ENCODE peak calls at places on chromosomes 2 and 18, in seven cellular contexts. G is IMR-90, A is mesendoderm, Z is H9, B is H1, E is mesenchymal stem cell, R is trophoblast cell. I is an unnamed sample.

GRCh38 chr2:160209457-160209856 is 9.4 kb upstream of the ITGB6 start:
- DNase-seq in G (peak), A (no peak), Z (no peak), B (no peak), E (peak), R (peak), I (no peak)

GRCh38 chr18:32019251-32019943 is 772 bp downstream of the RNF125 start:
- DNase-seq in G (no peak), A (peak), Z (peak), B (peak), E (peak), R (no peak), I (peak)

GRCh38 chr18:42882146-42882545 is 233.3 kb downstream of the RIT2 start:
- DNase-seq in G (no peak), A (no peak), Z (no peak), B (no peak), E (peak), R (no peak), I (no peak)

GRCh38 chr2:216679658-216680024 is 15.7 kb downstream of the IGFBP5 start:
- DNase-seq in G (peak), A (no peak), Z (no peak), B (no peak), E (peak), R (no peak), I (no peak)

GRCh38 chr2:218074031-218074430 is 5.0 kb downstream of the RUFY4 start:
- DNase-seq in G (peak), A (peak), Z (peak), B (peak), E (peak), R (no peak), I (peak)

GRCh38 chr2:98027955-98028593 is 32.3 kb upstream of the TMEM131 start:
- DNase-seq in G (peak), A (peak), Z (no peak), B (peak), E (peak), R (peak), I (peak)

GRCh38 chr2:221465776-221466175 is 106.3 kb downstream of the EPHA4 start:
- DNase-seq in G (peak), A (no peak), Z (no peak), B (no peak), E (no peak), R (no peak), I (no peak)

GRCh38 chr2:28193552-28194383 is 198.9 kb upstream of the FOSL2 start:
- DNase-seq in G (peak), A (peak), Z (no peak), B (no peak), E (peak), R (no peak), I (no peak)

GRCh38 chr2:189178726-189179606 is 595 bp downstream of the COL5A2 start:
- DNase-seq in G (peak), A (peak), Z (no peak), B (no peak), E (peak), R (no peak), I (peak)

GRCh38 chr2:47225061-47225783 is 70.1 kb upstream of the STPG4 start:
- DNase-seq in G (peak), A (peak), Z (no peak), B (no peak), E (peak), R (peak), I (no peak)

GRCh38 chr2:139175510-139175909 is 395.3 kb upstream of the NXPH2 start:
- DNase-seq in G (no peak), A (peak), Z (no peak), B (no peak), E (no peak), R (no peak), I (no peak)

GRCh38 chr2:219309278-219309677 is at the start of gene PTPRN:
- DNase-seq in G (peak), A (peak), Z (peak), B (peak), E (peak), R (no peak), I (peak)

GRCh38 chr2:206733341-206733740 is 15.1 kb upstream of the DYTN start:
- DNase-seq in G (no peak), A (no peak), Z (no peak), B (no peak), E (no peak), R (peak), I (no peak)

GRCh38 chr2:180753809-180754761 is 226.3 kb upstream of the UBE2E3 start:
- DNase-seq in G (peak), A (no peak), Z (no peak), B (no peak), E (peak), R (no peak), I (no peak)

GRCh38 chr2:204670124-204670523 is 124.8 kb downstream of the PARD3B start:
- DNase-seq in G (peak), A (no peak), Z (no peak), B (no peak), E (peak), R (no peak), I (no peak)

GRCh38 chr2:9318461-9319337 is 104.6 kb downstream of the ITGB1BP1 start:
- DNase-seq in G (no peak), A (no peak), Z (no peak), B (no peak), E (no peak), R (no peak), I (no peak)

GRCh38 chr2:624551-625347 is 52.5 kb downstream of the TMEM18 start:
- DNase-seq in G (no peak), A (no peak), Z (no peak), B (no peak), E (no peak), R (no peak), I (no peak)

GRCh38 chr2:39511786-39512433 is 74.8 kb upstream of the MAP4K3 start:
- DNase-seq in G (no peak), A (no peak), Z (no peak), B (no peak), E (peak), R (no peak), I (peak)

GRCh38 chr2:20108655-20109396 is 57.4 kb upstream of the LAPTM4A start:
- DNase-seq in G (peak), A (no peak), Z (no peak), B (no peak), E (peak), R (peak), I (no peak)

GRCh38 chr2:159249955-159250723 is 36.4 kb downstream of the WDSUB1 start:
- DNase-seq in G (peak), A (no peak), Z (no peak), B (no peak), E (peak), R (peak), I (no peak)

DNA sequence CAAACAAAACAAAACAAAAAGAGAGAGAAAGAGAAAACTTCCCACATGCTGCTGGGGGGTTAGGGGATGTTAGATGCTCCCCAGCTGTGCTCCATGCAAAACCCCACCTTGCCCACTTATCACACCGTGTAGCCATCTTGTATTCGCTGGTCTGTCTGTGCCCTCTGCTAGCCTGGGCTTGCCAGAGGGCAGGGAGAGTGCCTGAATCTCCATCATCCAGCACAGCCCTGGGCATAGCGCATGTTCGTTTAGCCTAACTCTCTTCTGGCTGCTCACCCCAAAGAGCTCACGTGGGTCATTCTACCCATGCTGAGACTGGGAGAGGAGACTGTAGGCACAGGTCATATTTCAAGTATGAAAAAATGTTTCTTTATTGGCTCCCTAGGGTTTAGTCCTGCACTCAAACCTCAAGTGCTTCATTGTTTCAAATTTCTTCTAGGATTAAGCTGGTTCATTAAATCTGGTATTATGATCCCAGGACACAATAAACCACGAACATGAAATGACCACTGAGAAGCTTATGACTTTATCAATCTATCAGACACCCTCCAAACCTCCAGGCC is 100.5 kb downstream of the KCNF1 start:
- DNase-seq in G (no peak), A (no peak), Z (peak), B (peak), E (no peak), R (no peak), I (no peak)
- H2AK5ac ChIP-seq in G (no peak), A (no peak), Z (no peak), B (no peak), E (no peak), R (no peak), I (no peak)

GRCh38 chr2:131085646-131086045 is 7.6 kb downstream of the FAM168B start:
- DNase-seq in G (peak), A (no peak), Z (no peak), B (no peak), E (peak), R (no peak), I (no peak)
- H3K4ac ChIP-seq in G (no peak), A (no peak), Z (no peak), B (no peak), E (no peak), R (peak), I (no peak)

GRCh38 chr2:79887747-79888374 is 375.0 kb downstream of the CTNNA2 start:
- DNase-seq in G (peak), A (peak), Z (peak), B (no peak), E (peak), R (peak), I (peak)

GRCh38 chr2:79882548-79882947 is 369.7 kb downstream of the CTNNA2 start:
- DNase-seq in G (no peak), A (no peak), Z (peak), B (no peak), E (no peak), R (no peak), I (no peak)
- H2AK5ac ChIP-seq in G (no peak), A (no peak), Z (no peak), B (no peak), E (no peak), R (no peak), I (no peak)

DNA sequence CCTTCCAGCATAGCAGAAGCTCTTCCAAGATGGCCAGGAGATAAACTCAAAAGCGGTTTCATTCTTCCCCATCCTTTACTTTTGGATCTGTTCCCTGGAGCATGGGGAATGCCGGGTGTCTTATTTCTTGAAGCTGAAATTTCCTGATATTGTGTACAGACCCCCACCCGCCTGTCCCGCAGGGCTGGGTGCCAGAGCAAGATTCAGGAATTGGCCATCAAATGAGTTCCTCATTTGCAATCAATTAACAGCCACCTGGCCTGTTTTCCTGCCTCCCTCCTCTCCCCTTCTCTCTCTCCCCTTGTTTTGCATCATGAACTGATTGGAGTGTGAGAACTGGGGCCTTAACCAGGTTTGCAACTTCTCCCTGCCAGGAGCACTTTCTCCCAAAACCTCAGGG is 202.1 kb downstream of the SH3RF3 start:
- DNase-seq in G (no peak), A (no peak), Z (no peak), B (no peak), E (no peak), R (no peak), I (no peak)
- H3K4ac ChIP-seq in G (peak), A (no peak), Z (no peak), B (no peak), E (no peak), R (no peak), I (no peak)

GRCh38 chr2:182763311-182763912 is 47.4 kb downstream of the DNAJC10 start:
- DNase-seq in G (peak), A (peak), Z (peak), B (no peak), E (peak), R (peak), I (peak)

GRCh38 chr2:182761903-182762302 is 45.8 kb downstream of the DNAJC10 start:
- DNase-seq in G (peak), A (no peak), Z (no peak), B (no peak), E (peak), R (no peak), I (no peak)

GRCh38 chr2:182767578-182767977 is 51.5 kb downstream of the DNAJC10 start:
- DNase-seq in G (peak), A (peak), Z (peak), B (no peak), E (peak), R (no peak), I (no peak)

GRCh38 chr2:182766626-182767025 is 50.6 kb downstream of the DNAJC10 start:
- DNase-seq in G (no peak), A (no peak), Z (no peak), B (no peak), E (no peak), R (no peak), I (no peak)
- H2AK5ac ChIP-seq in G (no peak), A (no peak), Z (no peak), B (no peak), E (no peak), R (no peak), I (no peak)

GRCh38 chr18:13895505-13896033 is 19.8 kb downstream of the MC2R start:
- DNase-seq in G (no peak), A (peak), Z (no peak), B (no peak), E (no peak), R (no peak), I (no peak)
- H3K4ac ChIP-seq in G (no peak), A (no peak), Z (no peak), B (no peak), E (no peak), R (no peak), I (no peak)

GRCh38 chr2:212013656-212014055 is 524.9 kb downstream of the ERBB4 start:
- DNase-seq in G (peak), A (peak), Z (no peak), B (no peak), E (no peak), R (no peak), I (no peak)
- H2AK5ac ChIP-seq in G (no peak), A (no peak), Z (no peak), B (no peak), E (no peak), R (no peak), I (no peak)

GRCh38 chr2:222782201-222782600 is 78.6 kb upstream of the ACSL3 start:
- DNase-seq in G (no peak), A (no peak), Z (no peak), B (no peak), E (no peak), R (peak), I (no peak)

GRCh38 chr2:222776792-222777191 is 84.0 kb upstream of the ACSL3 start:
- DNase-seq in G (no peak), A (no peak), Z (no peak), B (no peak), E (peak), R (no peak), I (no peak)

GRCh38 chr2:222778400-222778799 is 82.4 kb upstream of the ACSL3 start:
- DNase-seq in G (no peak), A (no peak), Z (no peak), B (no peak), E (no peak), R (no peak), I (no peak)

GRCh38 chr2:222783592-222783991 is 77.2 kb upstream of the ACSL3 start:
- DNase-seq in G (no peak), A (no peak), Z (no peak), B (no peak), E (no peak), R (peak), I (no peak)

GRCh38 chr2:222779145-222779832 is 81.5 kb upstream of the ACSL3 start:
- DNase-seq in G (no peak), A (no peak), Z (no peak), B (no peak), E (no peak), R (no peak), I (no peak)
- H3K4ac ChIP-seq in G (no peak), A (no peak), Z (no peak), B (no peak), E (no peak), R (no peak), I (no peak)

I was measured in neuronal stem cell.